ENCODE peak calls at places on chromosomes 4 and X, in ten cellular contexts. D is fibroblast of lung, C is right lobe of liver, W is Panc1, R is suprapubic skin, X is H9, Z is heart left ventricle, I is AG04450, E is mammary epithelial cell, Y is heart right ventricle. P is an unnamed sample.

GRCh38 chr4:165347647-165348569 is 20.4 kb downstream of the MSMO1 start:
- DNase-seq in D (no peak), C (no peak), W (no peak), R (no peak), X (no peak), Z (no peak), I (no peak), E (no peak), Y (no peak), P (no peak)

GRCh38 chrX:103431316-103431715 is 55.0 kb downstream of the BEX3 start:
- DNase-seq in D (peak), C (no peak), W (no peak), R (no peak), X (no peak), Z (no peak), I (peak), E (peak), Y (no peak), P (no peak)

GRCh38 chr4:52317981-52318380 is 266.9 kb downstream of the SPATA18 start:
- DNase-seq in D (no peak), C (no peak), W (no peak), R (no peak), X (no peak), Z (no peak), I (no peak), E (peak), Y (no peak), P (peak)

GRCh38 chrX:6460893-6461490 is 73.9 kb downstream of the VCX3A start:
- DNase-seq in D (no peak), C (no peak), W (no peak), R (no peak), X (no peak), Z (no peak), I (no peak), E (no peak), Y (no peak), P (no peak)

GRCh38 chrX:8245411-8245810 is 74.3 kb upstream of the VCX2 start:
- DNase-seq in D (no peak), C (no peak), W (no peak), R (no peak), X (no peak), Z (no peak), I (no peak), E (no peak), Y (no peak), P (no peak)

GRCh38 chr4:76377922-76378321 is 43.0 kb downstream of the CCDC158 start:
- DNase-seq in D (peak), C (peak), W (no peak), R (no peak), X (no peak), Z (no peak), I (no peak), E (no peak), Y (no peak), P (no peak)

GRCh38 chrX:23902419-23902818 is 5.3 kb downstream of the APOO start:
- DNase-seq in D (peak), C (no peak), W (no peak), R (no peak), X (no peak), Z (no peak), I (no peak), E (peak), Y (peak), P (peak)

GRCh38 chrX:107526141-107526540 is 76.7 kb downstream of the FRMPD3 start:
- DNase-seq in D (no peak), C (no peak), W (no peak), R (no peak), X (no peak), Z (no peak), I (no peak), E (no peak), Y (no peak), P (no peak)

GRCh38 chr4:103424853-103425252 is 226.7 kb upstream of the CENPE start:
- DNase-seq in D (no peak), C (no peak), W (no peak), R (no peak), X (no peak), Z (no peak), I (no peak), E (no peak), Y (no peak), P (peak)

GRCh38 chr4:169115897-169116254 is 105.8 kb upstream of the CBR4 start:
- DNase-seq in D (peak), C (no peak), W (peak), R (no peak), X (no peak), Z (no peak), I (peak), E (peak), Y (no peak), P (peak)

GRCh38 chr4:185370291-185370690 is 25.4 kb downstream of the LRP2BP start:
- DNase-seq in D (no peak), C (no peak), W (no peak), R (no peak), X (no peak), Z (no peak), I (no peak), E (no peak), Y (no peak), P (no peak)

GRCh38 chrX:118780915-118781314 is 42.7 kb upstream of the ZCCHC12 start:
- DNase-seq in D (peak), C (no peak), W (no peak), R (no peak), X (no peak), Z (no peak), I (no peak), E (no peak), Y (no peak), P (no peak)

GRCh38 chr4:128528793-128529553 is 241.4 kb upstream of the PGRMC2 start:
- DNase-seq in D (peak), C (no peak), W (peak), R (no peak), X (peak), Z (peak), I (peak), E (peak), Y (peak), P (peak)

GRCh38 chr4:150547154-150547838 is 34.7 kb upstream of the MAB21L2 start:
- DNase-seq in D (no peak), C (no peak), W (no peak), R (no peak), X (no peak), Z (no peak), I (no peak), E (no peak), Y (no peak), P (no peak)

GRCh38 chr4:20249333-20249732 is 2.4 kb upstream of the SLIT2 start:
- DNase-seq in D (peak), C (no peak), W (no peak), R (no peak), X (no peak), Z (no peak), I (no peak), E (no peak), Y (no peak), P (peak)

GRCh38 chr4:166594326-166594946 is 639.9 kb downstream of the SPOCK3 start:
- DNase-seq in D (peak), C (no peak), W (peak), R (no peak), X (peak), Z (no peak), I (no peak), E (peak), Y (peak), P (no peak)

GRCh38 chr4:102217345-102217744 is 127.9 kb downstream of the SLC39A8 start:
- DNase-seq in D (no peak), C (no peak), W (no peak), R (no peak), X (no peak), Z (no peak), I (no peak), E (no peak), Y (no peak), P (peak)

GRCh38 chr4:4919926-4920325 is 60.5 kb downstream of the MSX1 start:
- DNase-seq in D (no peak), C (no peak), W (no peak), R (peak), X (no peak), Z (no peak), I (no peak), E (no peak), Y (no peak), P (no peak)

GRCh38 chrX:140764401-140764919 is 54.9 kb downstream of the LINC00632 start:
- DNase-seq in D (peak), C (no peak), W (no peak), R (peak), X (peak), Z (peak), I (peak), E (no peak), Y (no peak), P (no peak)

GRCh38 chr4:73451978-73452747 is 16.1 kb downstream of the AFP start:
- DNase-seq in D (no peak), C (no peak), W (no peak), R (no peak), X (no peak), Z (no peak), I (no peak), E (no peak), Y (no peak), P (no peak)

GRCh38 chr4:186728631-186729271 is 5.1 kb upstream of the FAT1 start:
- DNase-seq in D (no peak), C (no peak), W (no peak), R (no peak), X (no peak), Z (no peak), I (no peak), E (peak), Y (no peak), P (peak)

GRCh38 chr4:24137963-24138601 is 248.2 kb upstream of the PPARGC1A start:
- DNase-seq in D (peak), C (peak), W (no peak), R (no peak), X (no peak), Z (no peak), I (no peak), E (no peak), Y (no peak), P (no peak)

GRCh38 chr4:152083348-152083747 is 322.5 kb upstream of the GATB start:
- DNase-seq in D (no peak), C (no peak), W (no peak), R (no peak), X (no peak), Z (no peak), I (no peak), E (no peak), Y (no peak), P (no peak)

GRCh38 chr4:14059006-14059405 is 431.5 kb upstream of the BOD1L1 start:
- DNase-seq in D (no peak), C (no peak), W (no peak), R (no peak), X (no peak), Z (no peak), I (no peak), E (peak), Y (no peak), P (no peak)

GRCh38 chr4:108166441-108167315 is 2.1 kb downstream of the LEF1 start:
- DNase-seq in D (peak), C (no peak), W (no peak), R (no peak), X (peak), Z (no peak), I (no peak), E (no peak), Y (no peak), P (no peak)

GRCh38 chr4:113223001-113223400 is 173.5 kb downstream of the ANK2 start:
- DNase-seq in D (no peak), C (no peak), W (no peak), R (no peak), X (no peak), Z (no peak), I (no peak), E (no peak), Y (no peak), P (no peak)

GRCh38 chr4:181911420-181911819 is 331.8 kb upstream of the TENM3 start:
- DNase-seq in D (peak), C (no peak), W (no peak), R (no peak), X (no peak), Z (no peak), I (peak), E (no peak), Y (no peak), P (no peak)

GRCh38 chrX:44651347-44651746 is 108.7 kb upstream of the FUNDC1 start:
- DNase-seq in D (no peak), C (no peak), W (no peak), R (no peak), X (peak), Z (no peak), I (no peak), E (no peak), Y (no peak), P (no peak)

GRCh38 chr4:13527192-13527982 is 16.9 kb downstream of the NKX3-2 start:
- DNase-seq in D (no peak), C (no peak), W (no peak), R (no peak), X (no peak), Z (no peak), I (no peak), E (no peak), Y (no peak), P (no peak)

GRCh38 chr4:15976456-15977096 is 13.6 kb upstream of the FGFBP2 start:
- DNase-seq in D (no peak), C (no peak), W (no peak), R (no peak), X (no peak), Z (peak), I (no peak), E (no peak), Y (no peak), P (no peak)

GRCh38 chrX:132491191-132491590 is 2.4 kb upstream of the MBNL3 start:
- DNase-seq in D (no peak), C (no peak), W (no peak), R (no peak), X (no peak), Z (no peak), I (no peak), E (peak), Y (no peak), P (no peak)

GRCh38 chr4:18202510-18202909 is 181.0 kb upstream of the LCORL start:
- DNase-seq in D (no peak), C (no peak), W (no peak), R (no peak), X (no peak), Z (no peak), I (no peak), E (no peak), Y (no peak), P (no peak)

GRCh38 chr4:183602444-183603102 is 56.4 kb downstream of the RWDD4 start:
- DNase-seq in D (peak), C (no peak), W (no peak), R (no peak), X (no peak), Z (no peak), I (no peak), E (peak), Y (no peak), P (no peak)

GRCh38 chr4:177057191-177057590 is 252.5 kb upstream of the NEIL3 start:
- DNase-seq in D (no peak), C (no peak), W (no peak), R (no peak), X (no peak), Z (no peak), I (no peak), E (no peak), Y (no peak), P (no peak)

GRCh38 chr4:48194986-48195773 is 61.1 kb upstream of the TXK start:
- DNase-seq in D (peak), C (no peak), W (no peak), R (no peak), X (no peak), Z (no peak), I (no peak), E (peak), Y (no peak), P (peak)

GRCh38 chrX:134599173-134599914 is 58.9 kb downstream of the PLAC1 start:
- DNase-seq in D (peak), C (no peak), W (no peak), R (no peak), X (no peak), Z (no peak), I (no peak), E (no peak), Y (peak), P (no peak)

GRCh38 chr4:54852602-54853001 is 194.8 kb downstream of the KIT start:
- DNase-seq in D (no peak), C (no peak), W (no peak), R (no peak), X (no peak), Z (no peak), I (no peak), E (no peak), Y (no peak), P (no peak)

GRCh38 chrX:8289523-8289922 is 118.5 kb upstream of the VCX2 start:
- DNase-seq in D (no peak), C (no peak), W (no peak), R (no peak), X (no peak), Z (no peak), I (no peak), E (peak), Y (no peak), P (no peak)

DNA sequence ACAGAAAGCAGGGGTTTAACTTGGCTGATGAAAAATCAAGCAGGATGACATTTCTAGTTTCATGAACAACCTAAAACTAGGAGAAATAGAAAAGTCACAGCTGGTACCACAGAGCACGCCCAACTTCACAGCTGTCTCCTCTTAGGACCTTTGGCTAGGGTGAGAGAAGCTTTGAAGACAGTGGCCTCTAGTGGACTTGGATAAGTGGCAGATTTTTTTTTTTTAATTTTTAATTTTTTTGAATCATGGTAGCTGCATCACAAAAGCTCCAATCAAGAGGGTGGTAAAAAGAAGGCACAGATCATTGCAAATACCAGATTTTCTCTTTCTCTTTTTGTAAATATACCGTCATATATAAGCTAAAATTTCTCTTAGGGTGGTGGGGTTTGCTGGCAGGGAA is 20.2 kb upstream of the MAP3K15 start:
- DNase-seq in D (peak), C (no peak), W (no peak), R (no peak), X (no peak), Z (no peak), I (no peak), E (no peak), Y (no peak), P (no peak)
- TF ChIP-seq CTCF in D (peak), C (peak), W (peak), R (no peak), X (peak), Z (no peak), I (peak), E (peak), Y (peak), P (peak)

GRCh38 chrX:154056739-154057367 is 37.2 kb upstream of the IRAK1 start:
- DNase-seq in D (no peak), C (peak), W (no peak), R (no peak), X (no peak), Z (no peak), I (no peak), E (peak), Y (no peak), P (no peak)
- H3K27ac ChIP-seq in D (no peak), C (no peak), W (no peak), R (no peak), X (no peak), Z (no peak), I (no peak), E (no peak), Y (peak), P (no peak)

GRCh38 chr4:146582864-146583263 is 55.8 kb upstream of the POU4F2 start:
- DNase-seq in D (no peak), C (no peak), W (no peak), R (no peak), X (no peak), Z (no peak), I (no peak), E (no peak), Y (no peak), P (no peak)
- TF ChIP-seq CTCF in D (no peak), C (no peak), W (no peak), R (no peak), X (peak), Z (no peak), I (no peak), E (no peak), Y (no peak), P (peak)

GRCh38 chr4:149017022-149017734 is 575.0 kb upstream of the NR3C2 start:
- DNase-seq in D (no peak), C (no peak), W (no peak), R (no peak), X (no peak), Z (no peak), I (no peak), E (no peak), Y (no peak), P (no peak)
- H3K27ac ChIP-seq in D (no peak), C (no peak), W (no peak), R (no peak), X (no peak), Z (no peak), I (no peak), E (no peak), Y (no peak), P (no peak)

GRCh38 chr4:121656269-121656641 is 40.5 kb downstream of the ANXA5 start:
- DNase-seq in D (peak), C (no peak), W (peak), R (no peak), X (peak), Z (peak), I (peak), E (peak), Y (peak), P (peak)
- TF ChIP-seq CTCF in D (peak), C (no peak), W (peak), R (no peak), X (peak), Z (peak), I (peak), E (peak), Y (peak), P (peak)

DNA sequence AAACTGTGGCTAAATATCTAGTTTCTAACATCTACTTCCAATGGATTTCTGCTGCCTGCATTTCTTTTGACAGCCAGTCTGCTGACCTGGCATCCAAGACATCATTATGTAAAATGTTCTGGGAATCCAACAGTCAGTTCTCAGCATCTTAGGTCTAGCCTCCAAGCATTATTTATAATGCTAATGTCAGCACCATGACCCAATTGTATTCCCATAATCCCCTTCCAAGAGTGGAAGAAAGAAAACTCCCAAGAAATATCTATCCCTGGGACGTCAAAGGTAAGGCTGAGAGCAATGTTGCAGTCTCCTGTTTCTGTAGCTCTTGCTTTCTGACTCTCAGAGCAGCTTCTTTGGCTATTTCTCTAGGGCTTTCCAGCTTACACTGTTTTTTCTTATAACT is 50.6 kb upstream of the GAB1 start:
- DNase-seq in D (no peak), C (no peak), W (no peak), R (no peak), X (no peak), Z (no peak), I (no peak), E (no peak), Y (no peak), P (no peak)
- H3K27ac ChIP-seq in D (peak), C (no peak), W (no peak), R (peak), X (no peak), Z (peak), I (no peak), E (no peak), Y (peak), P (peak)